ENCODE peak calls at places on chromosome X, in ten cellular contexts. One of them, this sample, is unnamed.
A peak's percentile ranks its signal among the peaks of the same experiment; 100 is the strongest.

GRCh38 chrX:9458516-9459078 is 6.3 kb upstream of the TBL1X start:
- DNase-seq in suprapubic skin: no peak
- DNase-seq in foreskin keratinocyte: no peak
- DNase-seq in A549: no peak
- DNase-seq in NB4: no peak
- DNase-seq in GM10248: no peak
- DNase-seq in lower leg skin: no peak
- DNase-seq in AG04450: no peak
- DNase-seq in cardiac fibroblast: no peak
- DNase-seq in CD4-positive, alpha-beta T cell: no peak
- DNase-seq in this sample: no peak

GRCh38 chrX:150216716-150217115 is 146.4 kb upstream of the MAMLD1 start:
- DNase-seq in suprapubic skin: no peak
- DNase-seq in A549: no peak
- DNase-seq in cardiac fibroblast: no peak
- DNase-seq in lower leg skin: no peak
- DNase-seq in NB4: no peak
- DNase-seq in CD4-positive, alpha-beta T cell: no peak
- DNase-seq in foreskin keratinocyte: no peak
- DNase-seq in AG04450: no peak
- DNase-seq in GM10248: no peak
- DNase-seq in this sample: no peak

GRCh38 chrX:23980063-23980462 is 46.9 kb downstream of the KLHL15 start:
- DNase-seq in suprapubic skin: no peak
- DNase-seq in CD4-positive, alpha-beta T cell: no peak
- DNase-seq in foreskin keratinocyte: no peak
- DNase-seq in lower leg skin: no peak
- DNase-seq in AG04450: no peak
- DNase-seq in NB4: no peak
- DNase-seq in A549: no peak
- DNase-seq in cardiac fibroblast: peak; percentile 0
- DNase-seq in GM10248: no peak
- DNase-seq in this sample: no peak

GRCh38 chrX:38117485-38117884 is 103.2 kb downstream of the SRPX start:
- DNase-seq in A549: no peak
- DNase-seq in foreskin keratinocyte: no peak
- DNase-seq in cardiac fibroblast: peak; percentile 71
- DNase-seq in GM10248: no peak
- DNase-seq in suprapubic skin: no peak
- DNase-seq in CD4-positive, alpha-beta T cell: no peak
- DNase-seq in lower leg skin: no peak
- DNase-seq in NB4: no peak
- DNase-seq in AG04450: no peak
- DNase-seq in this sample: no peak

GRCh38 chrX:42530027-42530426 is 247.9 kb downstream of the PPP1R2C start:
- DNase-seq in AG04450: no peak
- DNase-seq in lower leg skin: no peak
- DNase-seq in foreskin keratinocyte: peak; percentile 59
- DNase-seq in suprapubic skin: no peak
- DNase-seq in NB4: no peak
- DNase-seq in GM10248: no peak
- DNase-seq in A549: no peak
- DNase-seq in cardiac fibroblast: peak; percentile 71
- DNase-seq in CD4-positive, alpha-beta T cell: no peak
- DNase-seq in this sample: no peak

GRCh38 chrX:34381241-34381640 is 249.1 kb upstream of the FAM47A start:
- DNase-seq in A549: no peak
- DNase-seq in cardiac fibroblast: peak; percentile 51
- DNase-seq in NB4: no peak
- DNase-seq in suprapubic skin: no peak
- DNase-seq in lower leg skin: no peak
- DNase-seq in GM10248: no peak
- DNase-seq in CD4-positive, alpha-beta T cell: no peak
- DNase-seq in foreskin keratinocyte: no peak
- DNase-seq in AG04450: no peak
- DNase-seq in this sample: no peak

GRCh38 chrX:54246866-54247265 is 63.8 kb upstream of the FAM120C start:
- DNase-seq in GM10248: no peak
- DNase-seq in A549: no peak
- DNase-seq in AG04450: no peak
- DNase-seq in cardiac fibroblast: peak; percentile 15
- DNase-seq in suprapubic skin: no peak
- DNase-seq in CD4-positive, alpha-beta T cell: no peak
- DNase-seq in foreskin keratinocyte: no peak
- DNase-seq in NB4: no peak
- DNase-seq in lower leg skin: no peak
- DNase-seq in this sample: no peak

GRCh38 chrX:10597871-10598270 is 22.5 kb downstream of the MID1 start:
- DNase-seq in A549: peak; percentile 67
- DNase-seq in AG04450: no peak
- DNase-seq in NB4: peak; percentile 38
- DNase-seq in cardiac fibroblast: peak; percentile 68
- DNase-seq in CD4-positive, alpha-beta T cell: no peak
- DNase-seq in lower leg skin: no peak
- DNase-seq in GM10248: peak; percentile 28
- DNase-seq in suprapubic skin: no peak
- DNase-seq in foreskin keratinocyte: no peak
- DNase-seq in this sample: peak; percentile 23

GRCh38 chrX:150199803-150200202 is 163.3 kb upstream of the MAMLD1 start:
- DNase-seq in lower leg skin: no peak
- DNase-seq in CD4-positive, alpha-beta T cell: no peak
- DNase-seq in A549: no peak
- DNase-seq in cardiac fibroblast: no peak
- DNase-seq in foreskin keratinocyte: no peak
- DNase-seq in suprapubic skin: no peak
- DNase-seq in AG04450: no peak
- DNase-seq in NB4: no peak
- DNase-seq in GM10248: no peak
- DNase-seq in this sample: no peak

GRCh38 chrX:144849141-144849540 is 398.2 kb upstream of the SPANXN1 start:
- DNase-seq in NB4: peak; percentile 12
- DNase-seq in GM10248: no peak
- DNase-seq in AG04450: no peak
- DNase-seq in cardiac fibroblast: peak; percentile 64
- DNase-seq in A549: no peak
- DNase-seq in lower leg skin: no peak
- DNase-seq in foreskin keratinocyte: no peak
- DNase-seq in CD4-positive, alpha-beta T cell: no peak
- DNase-seq in suprapubic skin: no peak
- DNase-seq in this sample: no peak

GRCh38 chrX:69032601-69033000 is 132.7 kb downstream of the PJA1 start:
- DNase-seq in suprapubic skin: no peak
- DNase-seq in lower leg skin: no peak
- DNase-seq in NB4: no peak
- DNase-seq in cardiac fibroblast: no peak
- DNase-seq in GM10248: no peak
- DNase-seq in CD4-positive, alpha-beta T cell: no peak
- DNase-seq in A549: no peak
- DNase-seq in foreskin keratinocyte: peak; percentile 80
- DNase-seq in AG04450: no peak
- DNase-seq in this sample: no peak

GRCh38 chrX:44935640-44936039 is 62.7 kb downstream of the KDM6A start:
- DNase-seq in CD4-positive, alpha-beta T cell: no peak
- DNase-seq in cardiac fibroblast: no peak
- DNase-seq in foreskin keratinocyte: peak; percentile 71
- DNase-seq in NB4: no peak
- DNase-seq in lower leg skin: no peak
- DNase-seq in A549: no peak
- DNase-seq in AG04450: no peak
- DNase-seq in GM10248: no peak
- DNase-seq in suprapubic skin: no peak
- DNase-seq in this sample: no peak
- TF ChIP-seq CTCF in CD4-positive, alpha-beta T cell: no peak
- TF ChIP-seq CTCF in cardiac fibroblast: no peak
- TF ChIP-seq CTCF in foreskin keratinocyte: peak; percentile 50
- TF ChIP-seq CTCF in NB4: no peak
- TF ChIP-seq CTCF in lower leg skin: no peak
- TF ChIP-seq CTCF in A549: no peak
- TF ChIP-seq CTCF in AG04450: no peak
- TF ChIP-seq CTCF in GM10248: no peak
- TF ChIP-seq CTCF in suprapubic skin: no peak
- TF ChIP-seq CTCF in this sample: no peak

GRCh38 chrX:31036895-31037294 is 34.9 kb downstream of the FTHL17 start:
- DNase-seq in AG04450: peak; percentile 1
- DNase-seq in NB4: peak; percentile 29
- DNase-seq in foreskin keratinocyte: peak; percentile 6
- DNase-seq in GM10248: peak; percentile 24
- DNase-seq in cardiac fibroblast: peak; percentile 66
- DNase-seq in A549: peak; percentile 31
- DNase-seq in CD4-positive, alpha-beta T cell: no peak
- DNase-seq in lower leg skin: peak; percentile 15
- DNase-seq in suprapubic skin: no peak
- DNase-seq in this sample: peak; percentile 20
- TF ChIP-seq CTCF in AG04450: peak; percentile 69
- TF ChIP-seq CTCF in NB4: peak; percentile 61
- TF ChIP-seq CTCF in foreskin keratinocyte: peak; percentile 58
- TF ChIP-seq CTCF in GM10248: peak; percentile 65
- TF ChIP-seq CTCF in cardiac fibroblast: peak; percentile 74
- TF ChIP-seq CTCF in A549: peak; percentile 24
- TF ChIP-seq CTCF in CD4-positive, alpha-beta T cell: no peak
- TF ChIP-seq CTCF in lower leg skin: no peak
- TF ChIP-seq CTCF in suprapubic skin: peak; percentile 52
- TF ChIP-seq CTCF in this sample: no peak

DNA sequence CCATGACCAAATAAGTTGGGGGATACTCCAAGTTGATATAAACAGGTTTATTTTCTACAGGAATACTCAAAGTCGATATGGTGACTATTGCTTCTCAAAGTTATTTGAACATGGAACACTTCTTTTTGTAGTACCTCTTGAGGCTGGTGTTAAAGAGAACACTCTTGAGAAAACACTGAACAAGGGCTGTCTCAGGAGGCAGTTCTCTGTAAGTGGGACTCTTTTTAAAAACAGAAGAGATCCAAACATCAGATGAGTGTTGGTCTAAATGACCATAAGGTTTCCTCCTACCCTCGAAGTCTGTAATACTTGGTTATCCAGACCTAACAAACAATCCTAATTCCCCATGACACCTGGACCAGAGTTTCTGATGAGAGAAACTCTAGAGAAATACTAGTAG is 223.2 kb upstream of the TEX13C start:
- DNase-seq in NB4: no peak
- DNase-seq in GM10248: no peak
- DNase-seq in lower leg skin: no peak
- DNase-seq in foreskin keratinocyte: no peak
- DNase-seq in CD4-positive, alpha-beta T cell: no peak
- DNase-seq in suprapubic skin: no peak
- DNase-seq in AG04450: no peak
- DNase-seq in A549: no peak
- DNase-seq in cardiac fibroblast: no peak
- DNase-seq in this sample: no peak
- TF ChIP-seq CTCF in NB4: no peak
- TF ChIP-seq CTCF in GM10248: no peak
- TF ChIP-seq CTCF in lower leg skin: no peak
- TF ChIP-seq CTCF in foreskin keratinocyte: no peak
- TF ChIP-seq CTCF in CD4-positive, alpha-beta T cell: no peak
- TF ChIP-seq CTCF in suprapubic skin: no peak
- TF ChIP-seq CTCF in AG04450: no peak
- TF ChIP-seq CTCF in A549: no peak
- TF ChIP-seq CTCF in cardiac fibroblast: no peak
- TF ChIP-seq CTCF in this sample: no peak

DNA sequence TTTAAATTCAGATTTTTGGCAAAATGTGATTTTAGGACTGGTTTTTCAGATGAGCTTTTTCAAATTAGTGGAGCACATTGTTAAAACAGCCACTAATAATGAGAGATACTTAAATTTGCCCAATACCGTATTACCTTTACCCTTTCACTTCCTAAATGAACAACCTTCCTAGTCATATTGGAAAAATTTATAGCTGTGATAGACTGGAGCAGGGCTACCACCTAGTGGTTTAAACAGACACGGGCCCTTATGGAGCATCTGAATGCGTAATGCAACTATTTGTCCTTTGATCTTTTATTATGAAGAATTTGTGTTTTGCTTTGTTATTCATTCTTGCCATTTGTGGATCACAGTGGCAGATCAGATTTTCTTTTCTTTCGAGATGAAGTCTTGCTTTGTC is 72.7 kb downstream of the KDM6A start:
- DNase-seq in A549: no peak
- DNase-seq in AG04450: no peak
- DNase-seq in suprapubic skin: no peak
- DNase-seq in lower leg skin: no peak
- DNase-seq in cardiac fibroblast: peak; percentile 15
- DNase-seq in NB4: peak; percentile 3
- DNase-seq in foreskin keratinocyte: no peak
- DNase-seq in CD4-positive, alpha-beta T cell: no peak
- DNase-seq in GM10248: no peak
- DNase-seq in this sample: peak; percentile 13
- TF ChIP-seq CTCF in A549: no peak
- TF ChIP-seq CTCF in AG04450: peak; percentile 9
- TF ChIP-seq CTCF in suprapubic skin: no peak
- TF ChIP-seq CTCF in lower leg skin: no peak
- TF ChIP-seq CTCF in cardiac fibroblast: peak; percentile 29
- TF ChIP-seq CTCF in NB4: no peak
- TF ChIP-seq CTCF in foreskin keratinocyte: peak; percentile 50
- TF ChIP-seq CTCF in CD4-positive, alpha-beta T cell: no peak
- TF ChIP-seq CTCF in GM10248: no peak
- TF ChIP-seq CTCF in this sample: no peak

DNA sequence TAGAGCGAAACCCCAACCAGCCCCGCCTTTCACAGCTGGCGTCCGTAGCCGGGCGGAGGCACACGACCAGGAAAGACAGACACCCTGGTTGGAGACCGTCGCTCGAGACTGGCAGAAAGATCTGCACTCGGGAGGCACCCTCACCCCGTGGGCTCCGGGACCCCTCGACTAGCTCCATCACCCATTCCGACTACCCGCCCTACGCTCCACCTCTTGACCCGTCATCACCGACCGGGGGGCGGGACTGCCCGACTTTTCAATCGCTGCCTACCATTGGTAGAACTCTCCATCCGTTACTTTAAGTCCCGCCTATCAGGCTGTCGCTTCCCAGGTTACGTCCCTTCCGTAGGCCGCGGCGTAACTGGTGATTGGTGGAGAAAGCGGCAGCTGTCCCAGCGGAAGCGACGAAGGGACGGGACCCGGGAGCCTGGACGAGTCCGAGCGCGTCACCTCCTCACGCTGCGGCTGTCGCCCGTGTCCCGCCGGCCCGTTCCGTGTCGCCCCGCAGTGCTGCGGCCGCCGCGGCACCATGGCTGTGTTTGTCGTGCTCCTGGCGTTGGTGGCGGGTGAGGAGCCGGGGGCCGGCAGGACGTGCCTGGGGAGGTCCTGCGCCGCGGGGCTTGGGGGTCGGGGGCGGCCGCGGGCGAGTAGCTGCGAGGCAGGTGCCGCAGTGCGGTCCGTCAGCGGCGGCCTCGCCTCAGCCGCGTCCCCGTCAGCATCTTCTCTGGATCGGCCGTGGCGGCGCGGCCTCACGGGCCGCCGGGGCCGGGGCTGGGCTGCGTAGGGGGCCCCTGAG is at the start of gene ATP6AP2:
- DNase-seq in cardiac fibroblast: peak; percentile 93
- DNase-seq in suprapubic skin: peak; percentile 95
- DNase-seq in A549: peak; percentile 95
- DNase-seq in GM10248: peak; percentile 87
- DNase-seq in NB4: peak; percentile 95
- DNase-seq in AG04450: peak; percentile 74
- DNase-seq in lower leg skin: peak; percentile 90
- DNase-seq in CD4-positive, alpha-beta T cell: peak; percentile 85
- DNase-seq in foreskin keratinocyte: peak; percentile 79
- DNase-seq in this sample: peak; percentile 93
- TF ChIP-seq CTCF in cardiac fibroblast: no peak
- TF ChIP-seq CTCF in suprapubic skin: no peak
- TF ChIP-seq CTCF in A549: no peak
- TF ChIP-seq CTCF in GM10248: no peak
- TF ChIP-seq CTCF in NB4: no peak
- TF ChIP-seq CTCF in AG04450: no peak
- TF ChIP-seq CTCF in lower leg skin: no peak
- TF ChIP-seq CTCF in CD4-positive, alpha-beta T cell: no peak
- TF ChIP-seq CTCF in foreskin keratinocyte: no peak
- TF ChIP-seq CTCF in this sample: no peak

GRCh38 chrX:151488677-151489076 is 74.8 kb upstream of the PASD1 start:
- DNase-seq in cardiac fibroblast: no peak
- DNase-seq in GM10248: peak; percentile 30
- DNase-seq in foreskin keratinocyte: no peak
- DNase-seq in A549: peak; percentile 13
- DNase-seq in AG04450: no peak
- DNase-seq in lower leg skin: no peak
- DNase-seq in suprapubic skin: no peak
- DNase-seq in NB4: peak; percentile 72
- DNase-seq in CD4-positive, alpha-beta T cell: no peak
- DNase-seq in this sample: peak; percentile 23
- TF ChIP-seq CTCF in cardiac fibroblast: no peak
- TF ChIP-seq CTCF in GM10248: peak; percentile 22
- TF ChIP-seq CTCF in foreskin keratinocyte: peak; percentile 37
- TF ChIP-seq CTCF in A549: no peak
- TF ChIP-seq CTCF in AG04450: no peak
- TF ChIP-seq CTCF in lower leg skin: no peak
- TF ChIP-seq CTCF in suprapubic skin: peak; percentile 7
- TF ChIP-seq CTCF in NB4: peak; percentile 56
- TF ChIP-seq CTCF in CD4-positive, alpha-beta T cell: no peak
- TF ChIP-seq CTCF in this sample: no peak

This sample was measured in activated CD8-positive, alpha-beta T cell treated with anti-CD3 and anti-CD28 coated beads for 36 hours.